ENCODE peak calls at places on chromosomes 12 and 14, in five cellular contexts. Y is WERI-Rb-1, O is fibroblast of the aortic adventitia, S is fibroblast of pulmonary artery, Q is AG09319. T is an unnamed sample.

GRCh38 chr14:34930591-34931069 is 52.2 kb upstream of the SRP54 start:
- DNase-seq in S (no peak), Q (no peak), O (no peak), Y (no peak), T (no peak)

GRCh38 chr14:101997429-101998336 is 33.3 kb downstream of the DYNC1H1 start:
- DNase-seq in Y (no peak), Q (no peak), O (no peak), S (no peak), T (no peak)

GRCh38 chr12:107560194-107560905 is 125.2 kb upstream of the PWP1 start:
- DNase-seq in Q (no peak), O (no peak), S (no peak), Y (peak), T (no peak)

GRCh38 chr14:103015426-103015825 is 41.9 kb downstream of the CDC42BPB start:
- DNase-seq in Y (no peak), Q (no peak), S (no peak), O (no peak), T (no peak)

GRCh38 chr14:66944872-66945271 is 244.4 kb upstream of the GARIN2 start:
- DNase-seq in S (peak), Y (no peak), O (peak), Q (no peak), T (no peak)

GRCh38 chr12:54005531-54005852 is 3.3 kb upstream of the HOXC8 start:
- DNase-seq in Q (no peak), S (no peak), Y (no peak), O (no peak), T (no peak)

GRCh38 chr12:106025129-106025528 is 113.6 kb downstream of the NUAK1 start:
- DNase-seq in Y (no peak), Q (no peak), O (no peak), S (no peak), T (no peak)

GRCh38 chr12:58695263-58695662 is 225.0 kb downstream of the LRIG3 start:
- DNase-seq in Q (no peak), S (no peak), O (peak), Y (no peak), T (no peak)

GRCh38 chr12:92803921-92804320 is 101.1 kb downstream of the PLEKHG7 start:
- DNase-seq in O (no peak), Q (no peak), S (no peak), Y (no peak), T (no peak)

GRCh38 chr14:100524933-100525243 is 62.3 kb downstream of the BEGAIN start:
- DNase-seq in Y (peak), O (no peak), Q (no peak), S (no peak), T (peak)
- TF ChIP-seq CTCF in Y (peak), O (peak), Q (no peak), S (no peak), T (no peak)

DNA sequence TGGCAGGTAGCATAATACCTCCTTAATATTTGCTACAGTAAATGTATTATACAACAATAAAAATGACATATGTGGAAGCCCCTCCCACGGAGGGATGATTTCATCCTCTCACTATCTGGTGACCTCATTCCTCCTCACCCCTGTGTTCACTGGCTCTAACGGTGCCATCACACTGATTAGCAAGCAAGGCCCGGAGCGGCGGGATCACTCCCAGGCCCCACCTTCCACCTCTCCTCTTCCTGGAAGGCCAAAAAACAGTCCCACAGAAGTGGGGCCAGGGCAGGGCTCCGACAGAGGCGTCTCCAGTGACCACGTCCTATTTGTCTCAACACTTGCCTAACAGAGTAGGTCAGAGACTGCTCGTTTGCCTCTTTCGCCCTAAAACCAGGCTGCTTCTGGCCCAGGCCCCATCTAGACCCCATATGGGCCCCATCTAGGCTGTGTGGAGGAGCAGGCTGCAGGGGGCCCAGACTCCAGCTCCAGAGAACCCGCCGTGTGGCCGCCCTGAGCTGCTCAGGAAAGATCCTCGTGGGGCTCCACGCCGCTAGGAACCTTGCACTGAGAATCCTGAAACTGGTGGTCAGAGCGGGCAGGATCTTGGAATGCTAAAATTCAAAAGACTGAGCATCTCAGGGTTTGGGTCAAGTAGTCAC is 3.7 kb downstream of the SELPLG start:
- DNase-seq in Q (no peak), O (peak), Y (peak), S (peak), T (no peak)
- TF ChIP-seq CTCF in Q (no peak), O (no peak), Y (no peak), S (no peak), T (no peak)

DNA sequence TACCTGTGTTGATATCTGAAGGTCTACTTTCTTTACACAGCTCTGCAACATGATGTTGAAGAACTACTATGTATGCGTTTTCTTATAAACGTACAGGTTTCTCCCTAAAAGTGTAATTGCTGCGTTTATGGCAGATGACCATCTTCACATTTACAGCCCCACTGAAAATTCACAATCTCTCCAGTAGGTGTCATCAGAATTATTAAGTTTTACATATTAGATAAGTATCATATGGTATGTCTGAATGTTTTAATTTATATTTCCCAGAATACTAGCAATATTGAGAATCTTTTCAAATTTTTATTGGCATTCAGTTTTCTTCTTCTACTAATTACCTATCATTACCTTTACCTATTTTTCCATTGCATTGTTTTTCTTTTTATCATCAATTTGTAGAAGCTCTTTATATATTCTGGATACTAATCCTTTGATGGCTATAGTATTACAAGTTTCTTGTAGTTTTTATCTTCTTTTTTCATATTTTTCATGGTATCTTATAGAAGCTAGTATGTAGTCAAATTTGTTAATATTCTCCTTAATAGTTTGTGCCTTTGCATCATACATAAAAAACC is 123.5 kb downstream of the CAPZA3 start:
- DNase-seq in Y (no peak), O (peak), S (peak), Q (no peak), T (no peak)
- TF ChIP-seq CTCF in Y (peak), O (peak), S (peak), Q (peak), T (peak)

GRCh38 chr14:33904609-33905008 is 46.3 kb downstream of the EGLN3 start:
- DNase-seq in Q (no peak), O (no peak), S (no peak), Y (no peak), T (no peak)

GRCh38 chr14:33909380-33910084 is 41.3 kb downstream of the EGLN3 start:
- DNase-seq in O (no peak), S (no peak), Y (no peak), Q (no peak), T (no peak)

GRCh38 chr14:33906968-33907367 is 43.9 kb downstream of the EGLN3 start:
- DNase-seq in Q (no peak), S (no peak), Y (no peak), O (no peak), T (no peak)

GRCh38 chr14:33911046-33911445 is 39.8 kb downstream of the EGLN3 start:
- DNase-seq in S (no peak), Y (no peak), Q (no peak), O (no peak), T (no peak)

GRCh38 chr14:33908540-33909223 is 42.2 kb downstream of the EGLN3 start:
- DNase-seq in S (no peak), Q (no peak), O (no peak), Y (no peak), T (no peak)
- TF ChIP-seq CTCF in S (no peak), Q (no peak), O (no peak), Y (peak), T (no peak)

GRCh38 chr12:41869432-41869831 is 275.2 kb downstream of the GXYLT1 start:
- DNase-seq in Y (no peak), S (no peak), O (no peak), Q (no peak), T (no peak)
- TF ChIP-seq CTCF in Y (no peak), S (no peak), O (no peak), Q (no peak), T (no peak)